ENCODE peak calls at places on chromosome 4, in six cellular contexts. One of them, this sample, is unnamed.

GRCh38 chr4:163911891-163912290 is 417.4 kb downstream of the TMA16 start:
- DNase-seq in choroid plexus epithelial cell: no peak
- DNase-seq in HFF-Myc: no peak
- DNase-seq in glutamatergic neuron: no peak
- DNase-seq in CD8-positive, alpha-beta T cell: no peak
- DNase-seq in progenitor cell of endocrine pancreas: no peak
- DNase-seq in this sample: no peak

GRCh38 chr4:2537011-2537830 is 774 bp downstream of the FAM193A start:
- DNase-seq in HFF-Myc: no peak
- DNase-seq in CD8-positive, alpha-beta T cell: peak
- DNase-seq in choroid plexus epithelial cell: peak
- DNase-seq in glutamatergic neuron: peak
- DNase-seq in progenitor cell of endocrine pancreas: peak
- DNase-seq in this sample: peak

GRCh38 chr4:70225824-70226223 is at the start of gene FDCSP:
- DNase-seq in glutamatergic neuron: no peak
- DNase-seq in choroid plexus epithelial cell: no peak
- DNase-seq in HFF-Myc: no peak
- DNase-seq in progenitor cell of endocrine pancreas: no peak
- DNase-seq in CD8-positive, alpha-beta T cell: no peak
- DNase-seq in this sample: no peak

GRCh38 chr4:36310793-36311192 is 29.4 kb downstream of the DTHD1 start:
- DNase-seq in CD8-positive, alpha-beta T cell: no peak
- DNase-seq in choroid plexus epithelial cell: no peak
- DNase-seq in progenitor cell of endocrine pancreas: no peak
- DNase-seq in glutamatergic neuron: no peak
- DNase-seq in HFF-Myc: no peak
- DNase-seq in this sample: no peak

GRCh38 chr4:3702551-3703221 is 63.5 kb upstream of the ADRA2C start:
- DNase-seq in HFF-Myc: no peak
- DNase-seq in progenitor cell of endocrine pancreas: no peak
- DNase-seq in choroid plexus epithelial cell: no peak
- DNase-seq in CD8-positive, alpha-beta T cell: no peak
- DNase-seq in glutamatergic neuron: no peak
- DNase-seq in this sample: no peak

GRCh38 chr4:169268951-169269781 is 1.6 kb downstream of the SH3RF1 start:
- DNase-seq in CD8-positive, alpha-beta T cell: no peak
- DNase-seq in HFF-Myc: no peak
- DNase-seq in progenitor cell of endocrine pancreas: no peak
- DNase-seq in choroid plexus epithelial cell: peak
- DNase-seq in glutamatergic neuron: peak
- DNase-seq in this sample: no peak

GRCh38 chr4:133148690-133149363 is at the start of gene PCDH10:
- DNase-seq in glutamatergic neuron: peak
- DNase-seq in HFF-Myc: peak
- DNase-seq in progenitor cell of endocrine pancreas: peak
- DNase-seq in choroid plexus epithelial cell: peak
- DNase-seq in CD8-positive, alpha-beta T cell: no peak
- DNase-seq in this sample: peak

GRCh38 chr4:145755802-145756201 is 75.9 kb downstream of the C4orf51 start:
- DNase-seq in HFF-Myc: no peak
- DNase-seq in progenitor cell of endocrine pancreas: no peak
- DNase-seq in choroid plexus epithelial cell: peak
- DNase-seq in CD8-positive, alpha-beta T cell: no peak
- DNase-seq in glutamatergic neuron: no peak
- DNase-seq in this sample: no peak

GRCh38 chr4:182873726-182874125 is 43.5 kb downstream of the DCTD start:
- DNase-seq in progenitor cell of endocrine pancreas: no peak
- DNase-seq in CD8-positive, alpha-beta T cell: no peak
- DNase-seq in HFF-Myc: no peak
- DNase-seq in choroid plexus epithelial cell: no peak
- DNase-seq in glutamatergic neuron: no peak
- DNase-seq in this sample: no peak

GRCh38 chr4:180947421-180947820 is 1295.8 kb upstream of the TENM3 start:
- DNase-seq in progenitor cell of endocrine pancreas: no peak
- DNase-seq in HFF-Myc: no peak
- DNase-seq in choroid plexus epithelial cell: peak
- DNase-seq in glutamatergic neuron: no peak
- DNase-seq in CD8-positive, alpha-beta T cell: no peak
- DNase-seq in this sample: no peak

GRCh38 chr4:138650917-138651564 is 364.5 kb upstream of the NOCT start:
- DNase-seq in progenitor cell of endocrine pancreas: no peak
- DNase-seq in choroid plexus epithelial cell: peak
- DNase-seq in HFF-Myc: peak
- DNase-seq in glutamatergic neuron: no peak
- DNase-seq in CD8-positive, alpha-beta T cell: no peak
- DNase-seq in this sample: no peak

GRCh38 chr4:94519925-94520789 is 68.4 kb downstream of the PDLIM5 start:
- DNase-seq in CD8-positive, alpha-beta T cell: no peak
- DNase-seq in choroid plexus epithelial cell: no peak
- DNase-seq in HFF-Myc: no peak
- DNase-seq in glutamatergic neuron: no peak
- DNase-seq in progenitor cell of endocrine pancreas: no peak
- DNase-seq in this sample: no peak

GRCh38 chr4:186839122-186840037 is 115.7 kb upstream of the FAT1 start:
- DNase-seq in HFF-Myc: no peak
- DNase-seq in glutamatergic neuron: no peak
- DNase-seq in choroid plexus epithelial cell: peak
- DNase-seq in CD8-positive, alpha-beta T cell: no peak
- DNase-seq in progenitor cell of endocrine pancreas: no peak
- DNase-seq in this sample: no peak

GRCh38 chr4:663438-664428 is 10.3 kb downstream of the ATP5ME start:
- DNase-seq in glutamatergic neuron: peak
- DNase-seq in CD8-positive, alpha-beta T cell: peak
- DNase-seq in choroid plexus epithelial cell: no peak
- DNase-seq in progenitor cell of endocrine pancreas: peak
- DNase-seq in HFF-Myc: no peak
- DNase-seq in this sample: no peak

GRCh38 chr4:24857996-24858395 is 54.8 kb downstream of the CCDC149 start:
- DNase-seq in glutamatergic neuron: no peak
- DNase-seq in progenitor cell of endocrine pancreas: no peak
- DNase-seq in CD8-positive, alpha-beta T cell: no peak
- DNase-seq in HFF-Myc: peak
- DNase-seq in choroid plexus epithelial cell: peak
- DNase-seq in this sample: no peak

DNA sequence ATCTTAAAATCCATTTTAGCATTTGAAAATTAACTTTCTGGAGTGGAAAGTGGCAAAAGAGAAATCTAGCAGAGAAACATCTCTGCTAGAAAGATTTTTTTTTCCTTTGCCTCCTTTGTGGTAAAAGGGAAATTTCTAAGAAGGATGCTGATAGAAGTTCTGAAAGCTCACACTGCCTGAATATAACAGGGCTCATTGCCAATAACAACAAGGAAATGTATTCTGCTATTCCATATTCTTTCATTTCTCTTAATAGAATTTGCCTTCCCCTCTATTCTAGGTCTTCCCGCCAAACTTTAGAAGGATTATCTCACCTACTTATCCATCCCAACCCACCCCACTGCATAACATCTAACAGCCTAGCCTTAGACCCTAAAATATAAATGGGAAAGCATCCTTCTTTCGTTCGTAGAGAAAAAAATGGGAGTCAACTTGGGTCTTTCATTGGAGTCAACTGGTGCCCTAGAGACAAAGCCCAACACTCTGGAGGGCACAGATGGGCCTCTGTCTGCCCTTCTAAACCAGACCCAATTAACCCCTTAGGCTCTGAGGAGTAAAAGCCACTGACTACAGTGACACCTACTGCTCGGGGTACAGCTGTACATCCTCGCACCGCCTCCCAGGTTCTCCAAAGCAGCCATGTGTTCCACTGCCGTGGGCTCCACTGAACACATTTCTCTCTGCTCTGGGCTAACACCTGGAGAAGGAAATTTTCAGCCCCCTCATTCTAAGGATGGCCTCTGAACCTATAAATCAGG is 103.9 kb downstream of the MAML3 start:
- DNase-seq in glutamatergic neuron: peak
- DNase-seq in HFF-Myc: no peak
- DNase-seq in choroid plexus epithelial cell: peak
- DNase-seq in CD8-positive, alpha-beta T cell: no peak
- DNase-seq in progenitor cell of endocrine pancreas: no peak
- DNase-seq in this sample: peak
- TF ChIP-seq CTCF in glutamatergic neuron: peak
- TF ChIP-seq CTCF in HFF-Myc: peak
- TF ChIP-seq CTCF in choroid plexus epithelial cell: peak
- TF ChIP-seq CTCF in CD8-positive, alpha-beta T cell: no peak
- TF ChIP-seq CTCF in progenitor cell of endocrine pancreas: peak
- TF ChIP-seq CTCF in this sample: peak

DNA sequence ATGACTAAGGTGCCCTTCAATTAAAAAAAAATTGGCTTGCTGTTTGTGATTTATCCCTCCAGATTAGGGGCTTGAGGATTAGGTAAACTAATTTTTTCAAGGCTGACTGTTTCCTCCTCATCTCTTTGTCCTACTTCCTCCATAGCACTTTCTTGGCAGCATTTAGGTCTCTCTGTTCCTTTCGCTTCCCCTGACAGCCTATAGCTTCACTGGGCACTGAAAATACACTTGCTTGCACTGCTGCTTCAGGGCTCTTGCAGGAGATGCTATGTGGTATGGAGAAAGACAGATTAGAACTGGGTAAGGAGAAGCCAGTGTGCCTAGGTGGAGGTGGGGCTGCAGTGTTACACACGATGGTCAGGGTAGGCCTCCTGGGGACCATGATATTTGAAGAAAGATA is 112.3 kb upstream of the SFRP2 start:
- DNase-seq in HFF-Myc: no peak
- DNase-seq in choroid plexus epithelial cell: no peak
- DNase-seq in glutamatergic neuron: no peak
- DNase-seq in progenitor cell of endocrine pancreas: no peak
- DNase-seq in CD8-positive, alpha-beta T cell: no peak
- DNase-seq in this sample: no peak
- TF ChIP-seq CTCF in HFF-Myc: no peak
- TF ChIP-seq CTCF in choroid plexus epithelial cell: no peak
- TF ChIP-seq CTCF in glutamatergic neuron: no peak
- TF ChIP-seq CTCF in progenitor cell of endocrine pancreas: no peak
- TF ChIP-seq CTCF in CD8-positive, alpha-beta T cell: no peak
- TF ChIP-seq CTCF in this sample: no peak

GRCh38 chr4:38730493-38730829 is 52.3 kb downstream of the TLR10 start:
- DNase-seq in choroid plexus epithelial cell: no peak
- DNase-seq in glutamatergic neuron: no peak
- DNase-seq in progenitor cell of endocrine pancreas: no peak
- DNase-seq in HFF-Myc: no peak
- DNase-seq in CD8-positive, alpha-beta T cell: no peak
- DNase-seq in this sample: no peak

GRCh38 chr4:38728651-38729141 is 54.1 kb downstream of the TLR10 start:
- DNase-seq in HFF-Myc: no peak
- DNase-seq in CD8-positive, alpha-beta T cell: no peak
- DNase-seq in progenitor cell of endocrine pancreas: no peak
- DNase-seq in glutamatergic neuron: no peak
- DNase-seq in choroid plexus epithelial cell: no peak
- DNase-seq in this sample: no peak

GRCh38 chr4:38733663-38734062 is 49.1 kb downstream of the TLR10 start:
- DNase-seq in choroid plexus epithelial cell: no peak
- DNase-seq in HFF-Myc: no peak
- DNase-seq in CD8-positive, alpha-beta T cell: no peak
- DNase-seq in progenitor cell of endocrine pancreas: no peak
- DNase-seq in glutamatergic neuron: no peak
- DNase-seq in this sample: no peak

GRCh38 chr4:38734886-38735285 is 47.9 kb downstream of the TLR10 start:
- DNase-seq in HFF-Myc: no peak
- DNase-seq in CD8-positive, alpha-beta T cell: no peak
- DNase-seq in progenitor cell of endocrine pancreas: no peak
- DNase-seq in choroid plexus epithelial cell: no peak
- DNase-seq in glutamatergic neuron: no peak
- DNase-seq in this sample: no peak

GRCh38 chr4:38730830-38731646 is 51.8 kb downstream of the TLR10 start:
- DNase-seq in CD8-positive, alpha-beta T cell: peak
- DNase-seq in glutamatergic neuron: peak
- DNase-seq in choroid plexus epithelial cell: peak
- DNase-seq in HFF-Myc: peak
- DNase-seq in progenitor cell of endocrine pancreas: peak
- DNase-seq in this sample: peak
- TF ChIP-seq CTCF in CD8-positive, alpha-beta T cell: peak
- TF ChIP-seq CTCF in glutamatergic neuron: peak
- TF ChIP-seq CTCF in choroid plexus epithelial cell: peak
- TF ChIP-seq CTCF in HFF-Myc: peak
- TF ChIP-seq CTCF in progenitor cell of endocrine pancreas: peak
- TF ChIP-seq CTCF in this sample: peak

DNA sequence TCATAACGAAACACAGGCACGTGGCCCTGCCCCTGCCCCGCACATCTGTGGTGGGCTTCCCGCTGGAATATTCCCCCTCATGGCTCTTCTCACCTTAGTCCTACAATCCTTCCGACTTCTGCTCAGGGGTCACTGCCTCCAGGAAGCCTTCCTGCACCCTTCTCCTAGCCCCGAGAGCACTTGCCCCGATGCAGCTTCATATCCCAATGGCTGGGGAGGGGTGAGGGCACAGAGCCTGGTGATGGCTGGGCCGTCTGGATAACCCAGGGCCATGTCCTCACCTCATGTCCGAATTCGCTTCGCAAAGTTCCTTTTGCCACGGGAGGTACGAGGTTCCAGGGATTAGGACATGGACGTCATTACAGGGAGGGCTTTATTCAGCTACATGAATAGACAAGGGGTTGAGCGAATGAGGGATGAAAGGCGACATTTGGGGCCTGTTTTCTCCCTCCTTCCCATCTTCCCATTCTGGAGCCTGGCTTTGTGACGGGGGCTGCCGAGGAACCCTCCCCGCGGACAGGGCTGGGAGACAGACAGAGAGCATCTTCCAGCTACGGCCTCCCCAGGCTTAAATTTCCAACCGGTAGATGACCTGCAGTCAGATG is 35.5 kb upstream of the HMX1 start:
- DNase-seq in HFF-Myc: no peak
- DNase-seq in progenitor cell of endocrine pancreas: no peak
- DNase-seq in choroid plexus epithelial cell: no peak
- DNase-seq in glutamatergic neuron: no peak
- DNase-seq in CD8-positive, alpha-beta T cell: no peak
- DNase-seq in this sample: no peak
- TF ChIP-seq CTCF in HFF-Myc: no peak
- TF ChIP-seq CTCF in progenitor cell of endocrine pancreas: no peak
- TF ChIP-seq CTCF in choroid plexus epithelial cell: no peak
- TF ChIP-seq CTCF in glutamatergic neuron: no peak
- TF ChIP-seq CTCF in CD8-positive, alpha-beta T cell: no peak
- TF ChIP-seq CTCF in this sample: no peak

DNA sequence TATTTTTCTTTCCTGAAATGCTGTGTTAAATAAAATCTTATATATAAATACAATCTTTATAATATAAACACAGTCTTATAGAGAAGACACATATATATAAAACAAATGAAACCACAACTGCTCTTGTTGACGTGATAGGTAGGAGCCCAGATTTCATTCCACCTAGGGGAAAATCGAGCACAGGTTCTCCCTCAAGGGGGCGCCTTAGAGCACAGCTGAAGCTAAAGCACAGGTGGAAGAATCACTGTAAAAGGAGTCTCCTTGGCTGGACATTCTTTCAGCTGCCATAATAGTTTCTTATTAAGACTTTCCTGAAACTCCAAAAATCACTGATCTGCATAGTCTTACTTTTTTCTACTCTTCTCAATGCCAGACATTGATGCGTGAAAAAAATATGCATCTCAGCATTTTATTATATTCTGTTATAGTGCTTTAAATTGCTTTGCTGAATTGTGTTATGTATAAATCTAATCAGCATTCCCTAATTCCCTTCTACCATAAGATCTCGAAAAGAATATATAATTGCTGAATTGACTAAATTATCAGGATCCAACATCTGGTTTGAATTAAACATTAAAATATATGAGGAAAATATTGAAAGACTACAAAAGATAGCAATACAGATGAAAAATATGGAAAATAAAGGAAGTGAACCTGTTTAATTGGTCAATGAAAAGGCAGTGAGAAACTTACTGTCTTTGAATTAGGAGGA is 25.5 kb upstream of the RXFP1 start:
- DNase-seq in glutamatergic neuron: peak
- DNase-seq in progenitor cell of endocrine pancreas: peak
- DNase-seq in CD8-positive, alpha-beta T cell: no peak
- DNase-seq in HFF-Myc: no peak
- DNase-seq in choroid plexus epithelial cell: peak
- DNase-seq in this sample: peak
- TF ChIP-seq CTCF in glutamatergic neuron: peak
- TF ChIP-seq CTCF in progenitor cell of endocrine pancreas: peak
- TF ChIP-seq CTCF in CD8-positive, alpha-beta T cell: no peak
- TF ChIP-seq CTCF in HFF-Myc: peak
- TF ChIP-seq CTCF in choroid plexus epithelial cell: peak
- TF ChIP-seq CTCF in this sample: peak